ENCODE peak calls at places on chromosomes 2 and 18, in six cellular contexts. O is fibroblast of lung, M is CD14-positive monocyte, H is foreskin fibroblast, E is Peyer's patch, R is astrocyte of the spinal cord. I is an unnamed sample.

GRCh38 chr2:40488927-40489677 is 37.2 kb upstream of the SLC8A1 start:
- DNase-seq in O (peak), M (no peak), H (peak), E (no peak), R (peak), I (peak)

GRCh38 chr2:170022692-170023091 is 155.3 kb upstream of the MYO3B start:
- DNase-seq in O (peak), M (no peak), H (peak), E (no peak), R (peak), I (peak)

GRCh38 chr18:70044626-70045025 is 97.0 kb upstream of the CD226 start:
- DNase-seq in O (peak), M (no peak), H (peak), E (no peak), R (peak), I (peak)

GRCh38 chr2:143946436-143947385 is 573.2 kb downstream of the ZEB2 start:
- DNase-seq in O (no peak), M (no peak), H (peak), E (no peak), R (no peak), I (peak)

GRCh38 chr2:136168605-136169210 is 50.8 kb upstream of the CXCR4 start:
- DNase-seq in O (no peak), M (no peak), H (no peak), E (no peak), R (no peak), I (no peak)

GRCh38 chr2:96895709-96896651 is 26.1 kb upstream of the SEMA4C start:
- DNase-seq in O (no peak), M (no peak), H (no peak), E (no peak), R (no peak), I (no peak)

GRCh38 chr2:80136338-80136737 is 168.2 kb downstream of the LRRTM1 start:
- DNase-seq in O (no peak), M (no peak), H (no peak), E (no peak), R (no peak), I (no peak)

GRCh38 chr2:233865838-233866237 is 2.3 kb downstream of the MSL3B start:
- DNase-seq in O (no peak), M (no peak), H (no peak), E (no peak), R (no peak), I (no peak)

GRCh38 chr2:217517402-217517801 is 485.4 kb downstream of the TNS1 start:
- DNase-seq in O (no peak), M (no peak), H (peak), E (no peak), R (no peak), I (no peak)

GRCh38 chr2:29397039-29397438 is 281.8 kb downstream of the CLIP4 start:
- DNase-seq in O (no peak), M (no peak), H (no peak), E (no peak), R (no peak), I (no peak)

GRCh38 chr2:238024986-238025385 is 35.8 kb upstream of the SCLY start:
- DNase-seq in O (peak), M (no peak), H (peak), E (no peak), R (peak), I (peak)

GRCh38 chr2:232984451-232985207 is 28.4 kb downstream of the NGEF start:
- DNase-seq in O (no peak), M (no peak), H (no peak), E (no peak), R (no peak), I (no peak)

GRCh38 chr2:54606393-54606973 is 117.0 kb upstream of the EML6 start:
- DNase-seq in O (no peak), M (no peak), H (peak), E (no peak), R (no peak), I (no peak)

GRCh38 chr18:35474884-35475283 is 22.9 kb downstream of the INO80C start:
- DNase-seq in O (no peak), M (no peak), H (no peak), E (no peak), R (peak), I (no peak)

GRCh38 chr2:170822885-170823799 is 6.5 kb downstream of the GAD1 start:
- DNase-seq in O (no peak), M (no peak), H (peak), E (no peak), R (no peak), I (no peak)

GRCh38 chr2:25168256-25169072 is at the start of gene POMC:
- DNase-seq in O (peak), M (no peak), H (peak), E (peak), R (peak), I (no peak)

GRCh38 chr2:152950125-152950524 is 231.7 kb downstream of the ARL6IP6 start:
- DNase-seq in O (no peak), M (no peak), H (peak), E (no peak), R (peak), I (no peak)

DNA sequence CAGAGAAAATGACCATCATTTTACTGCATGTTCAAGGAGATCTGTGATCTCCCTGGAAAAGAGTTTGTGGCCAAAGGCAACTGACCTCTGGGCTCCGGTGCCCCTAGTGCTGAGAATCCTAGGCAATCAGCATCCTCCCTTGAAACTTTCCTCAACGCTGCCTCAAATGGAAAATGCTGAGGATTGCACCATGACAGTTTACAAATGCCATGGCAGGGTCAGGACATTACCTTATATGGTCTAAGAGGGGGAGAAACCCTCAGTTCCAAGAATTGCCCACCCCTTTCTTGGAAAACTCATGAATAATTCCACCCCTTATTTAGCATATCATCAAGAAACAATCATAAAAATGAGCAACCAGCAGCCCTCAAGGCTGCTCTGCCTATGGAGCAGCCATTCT is 48.3 kb downstream of the ALPK2 start:
- DNase-seq in O (peak), M (no peak), H (peak), E (no peak), R (peak), I (peak)
- TF ChIP-seq CTCF in O (peak), M (no peak), H (no peak), E (no peak), R (no peak), I (peak)

DNA sequence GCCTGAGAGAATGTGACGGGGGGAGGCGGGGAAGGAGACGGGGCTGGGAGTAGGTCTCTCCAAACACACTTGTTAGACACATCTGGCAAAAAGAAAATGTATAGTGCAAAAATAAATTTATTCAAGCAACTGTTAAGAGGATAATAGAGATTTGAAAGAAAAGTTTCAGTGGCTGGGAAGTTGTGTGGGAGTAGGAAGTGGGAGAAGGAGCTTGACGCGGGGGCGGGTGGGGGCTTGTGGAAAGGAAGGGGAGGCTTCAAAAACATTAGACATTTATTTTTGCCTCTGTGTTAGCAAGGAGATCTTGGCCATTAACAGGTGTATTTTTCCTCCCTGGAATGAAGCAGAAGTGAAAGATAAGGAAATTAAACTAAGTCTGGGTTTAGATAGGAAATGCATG is 90.3 kb downstream of the KLF7 start:
- DNase-seq in O (no peak), M (no peak), H (no peak), E (no peak), R (no peak), I (no peak)
- TF ChIP-seq CTCF in O (no peak), M (no peak), H (no peak), E (no peak), R (no peak), I (no peak)

GRCh38 chr18:54043484-54044256 is 180.8 kb downstream of the MBD2 start:
- DNase-seq in O (no peak), M (no peak), H (peak), E (no peak), R (no peak), I (no peak)
- TF ChIP-seq CTCF in O (no peak), M (no peak), H (peak), E (no peak), R (peak), I (no peak)

GRCh38 chr2:212863185-212863588 is 288.2 kb downstream of the IKZF2 start:
- DNase-seq in O (peak), M (no peak), H (peak), E (no peak), R (peak), I (no peak)
- TF ChIP-seq CTCF in O (peak), M (peak), H (peak), E (peak), R (peak), I (peak)

DNA sequence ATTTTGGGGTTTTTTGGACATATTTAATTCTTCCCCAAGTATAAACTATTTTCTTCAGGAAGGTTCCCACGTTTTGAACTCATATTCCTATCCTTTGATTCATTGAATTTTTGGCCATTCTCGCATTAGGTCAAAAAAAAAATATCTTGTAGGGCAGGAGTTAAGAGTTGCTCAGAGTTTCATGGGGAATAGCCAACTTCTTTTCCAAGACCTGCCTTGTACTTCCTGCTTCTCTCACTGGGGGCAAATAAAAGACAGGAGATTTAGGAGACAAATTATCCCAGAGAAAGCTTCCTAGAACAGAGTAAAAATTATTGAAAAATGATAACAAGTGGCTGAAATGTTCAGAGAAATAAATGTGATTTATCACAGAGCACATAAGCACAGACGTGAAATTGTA is 55.2 kb upstream of the BCL11A start:
- DNase-seq in O (no peak), M (no peak), H (no peak), E (no peak), R (no peak), I (peak)
- TF ChIP-seq CTCF in O (no peak), M (no peak), H (no peak), E (no peak), R (no peak), I (no peak)

DNA sequence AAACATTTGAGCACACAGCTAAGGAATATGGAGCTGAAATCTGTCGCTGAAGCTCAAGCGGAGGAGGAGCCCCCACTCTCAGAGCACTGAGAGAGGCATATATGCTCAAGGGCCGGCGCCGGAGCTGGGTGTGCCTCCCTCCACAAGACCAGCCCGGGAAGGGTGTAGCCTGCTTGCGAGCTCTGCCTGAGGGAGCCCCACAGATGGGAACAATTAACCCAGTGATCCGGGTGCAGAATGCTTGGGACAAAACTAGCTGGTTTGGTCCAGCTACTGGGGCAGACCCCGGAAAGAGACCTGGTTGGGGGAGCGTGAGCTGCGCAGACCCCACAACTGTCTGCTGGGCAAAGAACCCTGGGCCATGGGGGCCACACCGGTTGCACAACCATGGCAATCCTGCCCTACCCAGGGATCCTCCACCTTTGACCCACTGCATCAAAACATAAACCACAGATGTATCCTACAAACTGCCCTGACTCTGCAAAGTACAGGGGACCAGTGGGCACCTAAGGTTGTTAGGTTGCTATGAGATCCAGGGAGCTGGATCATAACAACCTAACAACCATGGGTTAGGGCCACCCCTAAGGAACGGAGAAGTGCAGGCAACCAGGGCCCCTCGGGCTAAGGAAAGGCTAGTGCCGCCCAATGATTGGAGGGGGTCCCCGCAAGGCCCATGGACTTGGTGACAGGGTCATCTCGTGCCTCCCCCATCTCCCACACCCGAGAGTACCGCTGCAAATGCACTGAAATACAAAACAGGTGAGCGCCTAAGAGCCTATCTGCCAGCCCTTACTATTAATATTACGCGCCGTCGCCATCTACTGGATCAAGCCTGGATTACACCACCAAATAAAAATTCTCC is 53.4 kb upstream of the SCN1A start:
- DNase-seq in O (peak), M (no peak), H (peak), E (peak), R (peak), I (peak)
- TF ChIP-seq CTCF in O (peak), M (peak), H (peak), E (peak), R (peak), I (peak)

GRCh38 chr2:147051814-147052213 is 793.0 kb upstream of the ACVR2A start:
- DNase-seq in O (no peak), M (no peak), H (no peak), E (no peak), R (no peak), I (no peak)

GRCh38 chr2:147049888-147050446 is 794.9 kb upstream of the ACVR2A start:
- DNase-seq in O (peak), M (no peak), H (no peak), E (no peak), R (peak), I (no peak)

GRCh38 chr2:147051248-147051647 is 793.6 kb upstream of the ACVR2A start:
- DNase-seq in O (peak), M (no peak), H (peak), E (no peak), R (no peak), I (no peak)

GRCh38 chr2:147045113-147045512 is 799.7 kb upstream of the ACVR2A start:
- DNase-seq in O (peak), M (no peak), H (peak), E (no peak), R (peak), I (no peak)

DNA sequence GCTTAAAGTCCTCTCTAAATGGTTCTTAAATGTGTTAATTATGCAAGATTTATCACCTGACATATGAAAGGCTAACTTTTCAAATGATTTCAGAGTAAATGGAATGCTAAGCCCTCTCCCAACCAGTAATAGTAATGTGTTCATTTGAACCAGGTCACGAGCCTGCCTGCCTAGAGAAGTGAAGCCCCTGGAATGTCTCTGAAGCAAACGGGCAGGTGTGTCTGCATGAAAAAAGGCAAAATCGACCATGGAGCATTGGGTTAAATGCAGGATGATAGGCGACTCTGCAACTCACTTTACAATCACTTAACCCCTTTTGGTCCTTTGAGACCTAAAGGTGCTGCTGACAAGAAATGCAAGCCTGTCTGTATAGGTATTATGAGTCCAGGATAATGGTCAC is 798.4 kb upstream of the ACVR2A start:
- DNase-seq in O (no peak), M (no peak), H (no peak), E (no peak), R (no peak), I (no peak)
- TF ChIP-seq CTCF in O (no peak), M (no peak), H (no peak), E (no peak), R (no peak), I (no peak)

DNA sequence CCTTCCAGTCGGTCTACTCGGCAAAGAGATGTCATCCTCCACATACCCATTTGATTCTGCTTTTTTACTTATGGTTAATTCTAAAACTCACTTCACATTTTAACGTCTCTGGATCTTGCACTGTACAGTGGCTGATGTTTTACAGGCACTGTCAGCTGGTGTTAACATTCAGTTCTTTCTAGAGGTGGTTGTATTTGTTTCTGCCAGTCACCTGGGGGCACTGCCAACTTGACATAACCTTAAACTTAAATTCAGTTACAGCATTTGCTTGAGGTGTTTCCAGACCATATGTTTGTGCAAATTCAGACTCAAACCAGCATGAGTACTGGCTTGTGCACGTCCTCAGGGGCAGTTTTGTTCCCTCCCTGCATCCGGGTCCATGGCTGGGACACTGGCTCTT is 5.3 kb upstream of the TMEM185B start:
- DNase-seq in O (no peak), M (no peak), H (peak), E (no peak), R (no peak), I (no peak)
- TF ChIP-seq CTCF in O (no peak), M (no peak), H (no peak), E (peak), R (no peak), I (peak)

GRCh38 chr2:1246239-1246638 is 167.0 kb upstream of the TPO start:
- DNase-seq in O (no peak), M (no peak), H (no peak), E (no peak), R (no peak), I (no peak)
- TF ChIP-seq CTCF in O (no peak), M (no peak), H (no peak), E (no peak), R (no peak), I (no peak)

I was measured in HFFc6.